ENCODE peak calls at places on chromosome 20, in six cellular contexts. E is HT1080; Q is occipital lobe; W is D721Med; U is body of pancreas; R is activated CD4-positive, CD25-positive, alpha-beta regulatory T cell treated with anti-CD3 and anti-CD28 coated beads, Interleukin-2, amount 50 U/mL, for 72 hours. Z is an unnamed sample.

GRCh38 chr20:8389381-8390368 is 257.6 kb downstream of the PLCB1 start:
- DNase-seq in R (no peak), Q (no peak), U (no peak), E (peak), W (no peak), Z (no peak)

GRCh38 chr20:62405981-62406513 is 1.0 kb downstream of the CABLES2 start:
- DNase-seq in W (no peak), Q (no peak), R (no peak), E (no peak), U (no peak), Z (no peak)

GRCh38 chr20:21705466-21706344 is at the start of gene PAX1:
- DNase-seq in W (no peak), Q (no peak), E (no peak), U (no peak), R (no peak), Z (no peak)

GRCh38 chr20:36784900-36785299 is 11.3 kb upstream of the DSN1 start:
- DNase-seq in E (no peak), W (no peak), U (no peak), R (no peak), Q (no peak), Z (no peak)

GRCh38 chr20:23637282-23638221 is at the start of gene CST3:
- DNase-seq in Q (peak), W (peak), R (no peak), E (peak), U (peak), Z (peak)

GRCh38 chr20:37243937-37244571 is 17.6 kb downstream of the GHRH start:
- DNase-seq in W (no peak), U (peak), R (no peak), E (no peak), Q (no peak), Z (no peak)

GRCh38 chr20:9945406-9945805 is 89.4 kb upstream of the ANKEF1 start:
- DNase-seq in U (no peak), Q (no peak), R (no peak), E (peak), W (no peak), Z (no peak)

GRCh38 chr20:16349518-16350295 is 223.5 kb downstream of the KIF16B start:
- DNase-seq in R (no peak), E (no peak), W (no peak), U (no peak), Q (no peak), Z (no peak)

GRCh38 chr20:2446845-2447244 is 23.7 kb downstream of the SNRPB start:
- DNase-seq in W (no peak), E (no peak), Q (no peak), R (no peak), U (no peak), Z (no peak)

GRCh38 chr20:32970973-32971300 is 33.3 kb downstream of the SUN5 start:
- DNase-seq in U (no peak), W (no peak), Q (no peak), E (no peak), R (no peak), Z (no peak)

GRCh38 chr20:7458459-7458858 is 481.8 kb downstream of the HAO1 start:
- DNase-seq in Q (no peak), U (no peak), E (no peak), W (no peak), R (no peak), Z (no peak)

GRCh38 chr20:21096321-21097043 is 9.7 kb downstream of the LINC00237 start:
- DNase-seq in W (no peak), Q (no peak), U (no peak), E (peak), R (no peak), Z (no peak)

GRCh38 chr20:46670585-46671584 is 18.4 kb downstream of the TP53RK start:
- DNase-seq in E (no peak), W (no peak), R (no peak), Q (no peak), U (peak), Z (no peak)

GRCh38 chr20:25356294-25356933 is 34.2 kb downstream of the ABHD12 start:
- DNase-seq in W (no peak), E (no peak), R (no peak), U (peak), Q (no peak), Z (no peak)

GRCh38 chr20:1810926-1811620 is 84.1 kb upstream of the SIRPA start:
- DNase-seq in U (no peak), Q (no peak), R (no peak), W (no peak), E (no peak), Z (no peak)

GRCh38 chr20:56422131-56422823 is 10.2 kb downstream of the CASS4 start:
- DNase-seq in Q (no peak), R (no peak), U (no peak), W (no peak), E (peak), Z (no peak)

GRCh38 chr20:53034899-53035298 is 62.7 kb downstream of the TSHZ2 start:
- DNase-seq in Q (no peak), R (no peak), W (no peak), E (no peak), U (no peak), Z (no peak)

GRCh38 chr20:53898558-53898931 is 171.8 kb downstream of the BCAS1 start:
- DNase-seq in W (no peak), E (no peak), R (no peak), U (no peak), Q (no peak), Z (no peak)

GRCh38 chr20:5482791-5483190 is 166.0 kb upstream of the PROKR2 start:
- DNase-seq in Q (no peak), W (no peak), R (no peak), E (no peak), U (no peak), Z (no peak)

Z was measured in lung.